ENCODE peak calls at places on chromosomes 12 and 14, in four cellular contexts. L is GM03348; F is stimulated activated CD4-positive, alpha-beta T cell treated with anti-CD3 and anti-CD28 coated beads, TNF-alpha, amount 100 ng/mL, for 1 hour; Q is SW 1271. I is an unnamed sample.

GRCh38 chr14:53528114-53528513 is 375.0 kb upstream of the DDHD1 start:
- DNase-seq in L (peak), F (no peak), Q (no peak), I (no peak)

GRCh38 chr12:49902399-49903350 is 1.0 kb downstream of the FAIM2 start:
- DNase-seq in L (no peak), F (no peak), Q (no peak), I (no peak)

GRCh38 chr12:93091851-93092558 is 162.9 kb upstream of the EEA1 start:
- DNase-seq in L (no peak), F (no peak), Q (no peak), I (no peak)

GRCh38 chr12:89899651-89900050 is 191.0 kb upstream of the ATP2B1 start:
- DNase-seq in L (no peak), F (no peak), Q (no peak), I (no peak)

GRCh38 chr12:112973712-112974305 is 4.5 kb upstream of the OAS2 start:
- DNase-seq in L (no peak), F (no peak), Q (no peak), I (no peak)

GRCh38 chr14:39090548-39091111 is 12.4 kb downstream of the SEC23A start:
- DNase-seq in L (no peak), F (no peak), Q (no peak), I (no peak)

GRCh38 chr12:131848753-131849152 is 20.6 kb downstream of the MMP17 start:
- DNase-seq in L (no peak), F (no peak), Q (no peak), I (no peak)

GRCh38 chr12:42944516-42944915 is 355.0 kb upstream of the PRICKLE1 start:
- DNase-seq in L (no peak), F (no peak), Q (no peak), I (no peak)

GRCh38 chr12:118164798-118165486 is 29.0 kb downstream of the PEBP1 start:
- DNase-seq in L (peak), F (no peak), Q (no peak), I (no peak)

GRCh38 chr12:132393991-132394949 is 64.9 kb upstream of the GALNT9 start:
- DNase-seq in L (no peak), F (no peak), Q (no peak), I (no peak)

GRCh38 chr14:84927096-84927910 is 602.6 kb upstream of the FLRT2 start:
- DNase-seq in L (peak), F (no peak), Q (no peak), I (no peak)

GRCh38 chr12:93573552-93574223 is 1.2 kb downstream of the SOCS2 start:
- DNase-seq in L (peak), F (no peak), Q (no peak), I (no peak)

GRCh38 chr12:110079477-110080400 is 31.4 kb upstream of the C12orf76 start:
- DNase-seq in L (no peak), F (peak), Q (no peak), I (peak)

GRCh38 chr12:127712561-127712960 is 554.4 kb upstream of the TMEM132C start:
- DNase-seq in L (no peak), F (no peak), Q (no peak), I (no peak)

GRCh38 chr14:94989417-94989816 is 167.9 kb downstream of the DICER1 start:
- DNase-seq in L (no peak), F (no peak), Q (no peak), I (no peak)

GRCh38 chr14:93006484-93007128 is 83.7 kb downstream of the CHGA start:
- DNase-seq in L (no peak), F (no peak), Q (no peak), I (no peak)

GRCh38 chr12:75208851-75209781 is 523 bp downstream of the KCNC2 start:
- DNase-seq in L (peak), F (no peak), Q (no peak), I (no peak)

GRCh38 chr14:71143391-71144290 is 236.4 kb downstream of the PCNX1 start:
- DNase-seq in L (peak), F (no peak), Q (no peak), I (no peak)

GRCh38 chr12:6046511-6047180 is 77.8 kb downstream of the VWF start:
- DNase-seq in L (no peak), F (no peak), Q (no peak), I (no peak)

GRCh38 chr12:49066120-49066519 is 3.7 kb downstream of the RHEBL1 start:
- DNase-seq in L (no peak), F (no peak), Q (no peak), I (no peak)

GRCh38 chr12:113048716-113049127 is 7.8 kb upstream of the DTX1 start:
- DNase-seq in L (peak), F (peak), Q (peak), I (peak)

GRCh38 chr12:42756841-42757661 is 167.5 kb upstream of the PRICKLE1 start:
- DNase-seq in L (peak), F (no peak), Q (no peak), I (no peak)

GRCh38 chr14:52918486-52918885 is 32.4 kb downstream of the FERMT2 start:
- DNase-seq in L (peak), F (no peak), Q (peak), I (peak)

GRCh38 chr12:70664463-70664862 is 27.2 kb upstream of the PTPRB start:
- DNase-seq in L (no peak), F (no peak), Q (no peak), I (no peak)

GRCh38 chr14:77838756-77839565 is 39.1 kb downstream of the ADCK1 start:
- DNase-seq in L (no peak), F (no peak), Q (no peak), I (no peak)

GRCh38 chr12:94516985-94517384 is 57.3 kb upstream of the CEP83 start:
- DNase-seq in L (no peak), F (no peak), Q (no peak), I (no peak)

GRCh38 chr12:109560867-109561710 is 12.2 kb downstream of the MMAB start:
- DNase-seq in L (no peak), F (no peak), Q (no peak), I (no peak)

GRCh38 chr12:31041033-31041564 is 32.6 kb upstream of the DDX11 start:
- DNase-seq in L (no peak), F (no peak), Q (no peak), I (no peak)

GRCh38 chr12:54036620-54037359 is 3.9 kb downstream of the HOXC5 start:
- DNase-seq in L (peak), F (no peak), Q (no peak), I (no peak)

GRCh38 chr12:53267309-53268008 is 640 bp upstream of the ESPL1 start:
- DNase-seq in L (no peak), F (no peak), Q (no peak), I (no peak)

GRCh38 chr14:57725399-57726077 is 140.4 kb downstream of the SLC35F4 start:
- DNase-seq in L (no peak), F (no peak), Q (peak), I (no peak)

GRCh38 chr14:25178255-25178654 is 128.3 kb upstream of the STXBP6 start:
- DNase-seq in L (no peak), F (no peak), Q (no peak), I (no peak)

GRCh38 chr12:103169-103981 is 36.8 kb downstream of the IQSEC3 start:
- DNase-seq in L (no peak), F (no peak), Q (no peak), I (no peak)

GRCh38 chr14:93903342-93904184 is 23.6 kb upstream of the FAM181A start:
- DNase-seq in L (peak), F (no peak), Q (no peak), I (no peak)

GRCh38 chr12:95402096-95402495 is 71.9 kb upstream of the METAP2 start:
- DNase-seq in L (no peak), F (no peak), Q (no peak), I (no peak)

GRCh38 chr12:93062100-93062419 is 133.0 kb upstream of the EEA1 start:
- DNase-seq in L (no peak), F (no peak), Q (no peak), I (no peak)

I was measured in GM19239.